ENCODE peak calls at places on chromosomes 12 and 14, in six cellular contexts. M, K, O, Z, R and W are unnamed samples.

GRCh38 chr14:77498120-77498979 is at the start of gene ISM2:
- DNase-seq in M (peak), K (peak), O (no peak), Z (peak), R (no peak), W (peak)

GRCh38 chr12:107200394-107200793 is 107.0 kb upstream of the CRY1 start:
- DNase-seq in M (no peak), K (peak), O (no peak), Z (no peak), R (no peak), W (no peak)

GRCh38 chr12:46071769-46072624 is 81.6 kb upstream of the SCAF11 start:
- DNase-seq in M (peak), K (peak), O (peak), Z (peak), R (peak), W (peak)

GRCh38 chr14:102655154-102655553 is 62.7 kb downstream of the RCOR1 start:
- DNase-seq in M (no peak), K (peak), O (no peak), Z (no peak), R (no peak), W (no peak)

GRCh38 chr14:96077983-96078686 is 39.0 kb downstream of the C14orf132 start:
- DNase-seq in M (no peak), K (no peak), O (peak), Z (no peak), R (peak), W (no peak)

GRCh38 chr14:85037411-85037810 is 492.5 kb upstream of the FLRT2 start:
- DNase-seq in M (no peak), K (no peak), O (no peak), Z (no peak), R (no peak), W (no peak)

GRCh38 chr12:112303004-112303403 is 79.2 kb downstream of the HECTD4 start:
- DNase-seq in M (no peak), K (no peak), O (no peak), Z (no peak), R (no peak), W (peak)

GRCh38 chr14:80403036-80403435 is 191.7 kb upstream of the DIO2 start:
- DNase-seq in M (no peak), K (no peak), O (no peak), Z (no peak), R (no peak), W (no peak)

GRCh38 chr12:51269174-51270066 is 795 bp downstream of the SMAGP start:
- DNase-seq in M (peak), K (peak), O (peak), Z (peak), R (peak), W (peak)

GRCh38 chr12:118979763-118980406 is 1.5 kb upstream of the SRRM4 start:
- DNase-seq in M (no peak), K (peak), O (no peak), Z (peak), R (peak), W (peak)

GRCh38 chr14:31263485-31264133 is 56.0 kb upstream of the HECTD1 start:
- DNase-seq in M (no peak), K (peak), O (peak), Z (no peak), R (peak), W (no peak)

GRCh38 chr12:125889742-125890141 is 824.5 kb downstream of the AACS start:
- DNase-seq in M (no peak), K (no peak), O (no peak), Z (no peak), R (no peak), W (no peak)

GRCh38 chr14:105317546-105317945 is 3.0 kb downstream of the PACS2 start:
- DNase-seq in M (no peak), K (no peak), O (no peak), Z (no peak), R (no peak), W (no peak)

GRCh38 chr12:53538209-53538689 is 31.0 kb upstream of the NPFF start:
- DNase-seq in M (no peak), K (peak), O (peak), Z (peak), R (peak), W (no peak)

GRCh38 chr12:94180558-94181296 is 32.4 kb downstream of the PLXNC1 start:
- DNase-seq in M (no peak), K (peak), O (no peak), Z (peak), R (no peak), W (no peak)

GRCh38 chr14:104868811-104869572 is 3.9 kb downstream of the CEP170B start:
- DNase-seq in M (peak), K (no peak), O (no peak), Z (no peak), R (no peak), W (no peak)

GRCh38 chr12:91091916-91092715 is 19.2 kb downstream of the LUM start:
- DNase-seq in M (no peak), K (no peak), O (no peak), Z (no peak), R (no peak), W (no peak)

GRCh38 chr12:21065845-21066244 is 65.1 kb upstream of the SLCO1B1 start:
- DNase-seq in M (no peak), K (no peak), O (no peak), Z (peak), R (no peak), W (peak)

GRCh38 chr14:89283327-89284060 is 133.5 kb downstream of the FOXN3 start:
- DNase-seq in M (no peak), K (no peak), O (no peak), Z (no peak), R (no peak), W (no peak)

GRCh38 chr12:87234898-87235297 is 794.3 kb downstream of the C12orf50 start:
- DNase-seq in M (no peak), K (no peak), O (no peak), Z (no peak), R (no peak), W (no peak)

GRCh38 chr14:54106802-54107377 is 150.3 kb upstream of the BMP4 start:
- DNase-seq in M (no peak), K (peak), O (no peak), Z (no peak), R (no peak), W (no peak)

GRCh38 chr14:94394594-94395305 is 6.3 kb upstream of the SERPINA1 start:
- DNase-seq in M (no peak), K (peak), O (no peak), Z (peak), R (peak), W (no peak)

GRCh38 chr14:94423465-94424056 is 29.0 kb downstream of the SERPINA11 start:
- DNase-seq in M (peak), K (peak), O (peak), Z (peak), R (peak), W (peak)

GRCh38 chr12:89179983-89180382 is 172.3 kb downstream of the DUSP6 start:
- DNase-seq in M (no peak), K (no peak), O (peak), Z (peak), R (no peak), W (peak)

GRCh38 chr12:53956251-53956887 is 1.7 kb downstream of the HOXC12 start:
- DNase-seq in M (no peak), K (no peak), O (no peak), Z (peak), R (no peak), W (no peak)

GRCh38 chr14:100387450-100387849 is 64.3 kb downstream of the SLC25A47 start:
- DNase-seq in M (no peak), K (no peak), O (no peak), Z (no peak), R (no peak), W (no peak)

GRCh38 chr14:73887116-73887490 is 444 bp downstream of the ZNF410 start:
- DNase-seq in M (no peak), K (peak), O (peak), Z (no peak), R (no peak), W (peak)

GRCh38 chr12:8638951-8639350 is 23.7 kb downstream of the MFAP5 start:
- DNase-seq in M (no peak), K (no peak), O (no peak), Z (no peak), R (no peak), W (no peak)

GRCh38 chr14:59511916-59512530 is 27.7 kb downstream of the JKAMP start:
- DNase-seq in M (no peak), K (no peak), O (no peak), Z (peak), R (no peak), W (peak)

GRCh38 chr12:40262657-40263056 is 37.9 kb downstream of the LRRK2 start:
- DNase-seq in M (no peak), K (no peak), O (no peak), Z (no peak), R (no peak), W (no peak)

GRCh38 chr12:131806654-131807053 is 21.5 kb upstream of the MMP17 start:
- DNase-seq in M (no peak), K (no peak), O (no peak), Z (no peak), R (no peak), W (no peak)

GRCh38 chr14:102554835-102555819 is 37.3 kb upstream of the RCOR1 start:
- DNase-seq in M (peak), K (no peak), O (no peak), Z (peak), R (peak), W (peak)

GRCh38 chr14:69324341-69324931 is 64.5 kb downstream of the GALNT16 start:
- DNase-seq in M (no peak), K (no peak), O (no peak), Z (no peak), R (peak), W (no peak)

GRCh38 chr14:20662968-20663731 is 21.2 kb upstream of the RNASE4 start:
- DNase-seq in M (peak), K (peak), O (peak), Z (peak), R (peak), W (peak)

DNA sequence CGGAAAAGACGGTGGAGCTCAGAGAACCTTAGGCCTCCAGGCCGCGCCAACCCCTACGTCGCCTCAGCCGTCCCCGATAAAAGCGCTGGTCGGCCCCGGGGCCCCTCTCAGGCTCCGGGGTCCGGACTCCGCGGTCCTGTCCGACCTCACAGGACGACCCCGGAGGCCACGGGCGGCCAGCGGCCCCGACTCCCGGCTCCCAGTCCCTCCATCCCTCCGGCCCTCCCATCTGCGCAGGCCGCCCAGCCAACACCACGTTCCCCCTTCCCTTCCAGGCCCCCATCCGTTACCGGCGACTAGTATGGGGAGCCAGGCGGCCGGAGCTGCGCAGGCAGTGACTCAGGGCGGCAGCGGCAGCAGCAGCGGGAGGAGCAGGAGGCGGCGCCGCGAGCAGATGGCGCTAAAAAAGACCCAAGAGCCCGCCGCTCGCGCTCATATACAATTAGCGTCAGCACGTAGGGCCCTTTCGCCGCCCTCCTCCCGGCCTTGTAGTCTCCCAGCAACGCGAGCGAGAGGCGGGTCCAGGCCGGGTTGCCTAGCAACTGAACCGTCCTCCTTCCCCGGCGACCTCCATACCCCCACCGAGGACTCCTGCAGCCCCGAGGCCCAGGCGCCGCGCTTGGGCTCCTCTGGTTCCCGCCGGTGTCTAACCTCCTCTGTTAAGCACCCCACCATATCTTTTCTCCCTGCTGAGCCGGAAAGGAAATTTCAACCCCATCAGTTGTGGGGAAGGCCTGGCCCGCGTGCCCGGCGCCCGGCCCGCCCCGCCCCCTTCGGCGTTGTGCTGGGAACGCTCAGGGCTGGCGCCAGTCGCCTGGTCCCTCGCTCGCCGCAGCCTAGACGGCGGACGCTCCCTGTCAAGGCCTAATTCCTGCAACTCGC is at the start of gene NAP1L1:
- DNase-seq in M (peak), K (peak), O (peak), Z (peak), R (peak), W (peak)
- TF ChIP-seq POLR2A in M (peak), K (peak), O (peak), Z (peak), R (peak), W (peak)

GRCh38 chr12:56315626-56316473 is at the start of gene CNPY2:
- DNase-seq in M (peak), K (peak), O (peak), Z (peak), R (peak), W (peak)
- TF ChIP-seq POLR2A in M (peak), K (peak), O (peak), Z (peak), R (peak), W (peak)

DNA sequence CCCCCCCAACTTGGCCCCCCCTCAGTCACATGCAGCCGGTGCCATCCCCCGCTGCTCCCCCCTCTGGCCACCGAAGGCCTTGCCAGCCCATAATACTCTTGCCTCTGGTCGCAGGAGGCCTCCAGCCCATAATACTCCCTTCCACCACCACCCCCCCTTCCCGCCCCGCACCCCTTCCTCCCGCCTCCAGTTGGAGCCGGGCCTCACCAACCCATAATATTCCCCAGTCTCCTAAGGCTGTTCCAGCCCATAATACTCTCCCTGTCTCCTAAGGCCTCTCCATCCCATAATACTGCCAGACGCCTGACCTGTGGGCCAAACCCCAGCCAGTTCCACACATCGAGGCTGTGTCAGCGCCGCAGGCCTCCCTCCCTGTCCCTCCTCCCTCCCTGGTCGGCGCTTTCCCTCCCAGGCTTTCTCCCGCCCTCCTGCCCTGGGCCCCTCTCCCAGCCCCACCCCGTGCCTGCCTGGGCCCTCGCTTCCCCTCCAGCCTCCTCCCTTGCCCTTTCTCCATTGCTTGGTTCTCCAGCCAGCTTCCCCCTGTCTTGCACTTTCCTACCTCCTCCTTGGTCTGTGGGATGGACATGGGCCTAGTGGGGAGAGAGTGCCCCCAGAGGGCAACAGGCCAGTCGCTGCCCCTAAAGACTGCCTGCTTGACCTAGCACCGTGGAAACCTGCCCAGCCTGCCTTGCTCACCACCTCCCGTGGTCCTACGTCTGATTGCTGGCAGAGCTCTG is 6.8 kb upstream of the CHD4 start:
- DNase-seq in M (peak), K (peak), O (peak), Z (peak), R (peak), W (peak)
- TF ChIP-seq POLR2A in M (no peak), K (peak), O (no peak), Z (peak), R (peak), W (no peak)

GRCh38 chr12:6534158-6534913 is at the start of gene GAPDH:
- DNase-seq in M (peak), K (peak), O (peak), Z (peak), R (peak), W (peak)
- TF ChIP-seq POLR2A in M (peak), K (peak), O (peak), Z (peak), R (peak), W (peak)

GRCh38 chr12:55974308-55974724 is 438 bp downstream of the RAB5B start:
- DNase-seq in M (no peak), K (peak), O (peak), Z (peak), R (peak), W (peak)

GRCh38 chr12:55970775-55971174 is 3.1 kb upstream of the RAB5B start:
- DNase-seq in M (no peak), K (no peak), O (no peak), Z (peak), R (no peak), W (no peak)

GRCh38 chr12:55972045-55972843 is 1.6 kb upstream of the RAB5B start:
- DNase-seq in M (no peak), K (peak), O (peak), Z (no peak), R (no peak), W (peak)

GRCh38 chr12:55972906-55973597 is 826 bp upstream of the RAB5B start:
- DNase-seq in M (no peak), K (no peak), O (no peak), Z (peak), R (peak), W (no peak)

GRCh38 chr12:55973598-55974307 is at the start of gene RAB5B:
- DNase-seq in M (peak), K (peak), O (peak), Z (peak), R (peak), W (peak)
- TF ChIP-seq POLR2A in M (peak), K (peak), O (peak), Z (peak), R (peak), W (peak)

GRCh38 chr14:65411656-65412188 is 808 bp upstream of the FUT8 start:
- DNase-seq in M (peak), K (peak), O (peak), Z (peak), R (peak), W (peak)
- TF ChIP-seq POLR2A in M (peak), K (peak), O (peak), Z (peak), R (peak), W (no peak)

GRCh38 chr12:57078519-57079404 is at the start of gene NEMP1:
- DNase-seq in M (peak), K (peak), O (peak), Z (peak), R (peak), W (peak)
- TF ChIP-seq POLR2A in M (peak), K (peak), O (no peak), Z (peak), R (no peak), W (peak)

DNA sequence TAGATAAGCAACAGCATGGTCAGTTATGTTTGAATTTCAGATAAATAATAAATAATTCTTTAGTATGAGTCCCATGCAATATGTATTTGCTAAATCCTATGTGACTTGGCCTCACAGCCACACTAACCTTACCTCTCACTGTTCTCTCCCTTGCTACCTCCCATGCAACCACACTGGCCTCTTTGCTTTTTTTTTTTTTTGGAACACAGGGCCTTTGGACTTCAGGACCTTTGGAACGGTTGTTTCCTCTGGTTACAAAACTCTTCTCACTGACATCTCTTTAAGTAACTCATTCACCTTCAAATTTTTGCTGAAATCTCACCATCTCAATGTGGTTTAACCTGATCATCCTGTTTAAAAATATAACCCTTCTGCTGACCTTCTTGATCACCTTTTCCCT is 193.9 kb downstream of the SSPN start:
- DNase-seq in M (no peak), K (peak), O (no peak), Z (no peak), R (no peak), W (no peak)
- TF ChIP-seq POLR2A in M (no peak), K (no peak), O (no peak), Z (no peak), R (no peak), W (no peak)